ENCODE peak calls at places on chromosomes 13 and 19, in seven cellular contexts. F is GM23248, W is MM.1S, E is IMR-90, V is endothelial cell of umbilical vein, D is neural progenitor cell, K is PC-9. P is an unnamed sample.

GRCh38 chr19:42051166-42052115 is 18.6 kb downstream of the GRIK5 start:
- DNase-seq in F (peak), W (no peak), E (no peak), V (no peak), D (no peak), K (peak), P (peak)

GRCh38 chr13:97306646-97307045 is 84.5 kb downstream of the MBNL2 start:
- DNase-seq in F (no peak), W (no peak), E (no peak), V (no peak), D (no peak), K (no peak), P (no peak)

GRCh38 chr13:106083620-106084350 is 451.7 kb downstream of the EFNB2 start:
- DNase-seq in F (peak), W (peak), E (peak), V (peak), D (peak), K (peak), P (peak)

GRCh38 chr19:4471400-4472173 is 510 bp upstream of the HDGFL2 start:
- DNase-seq in F (peak), W (peak), E (peak), V (peak), D (peak), K (peak), P (peak)

GRCh38 chr19:49145485-49146407 is 9.4 kb downstream of the HRC start:
- DNase-seq in F (peak), W (peak), E (peak), V (peak), D (peak), K (no peak), P (peak)

GRCh38 chr19:43797556-43797955 is 4.7 kb downstream of the LYPD5 start:
- DNase-seq in F (no peak), W (no peak), E (no peak), V (no peak), D (no peak), K (no peak), P (no peak)

GRCh38 chr13:40148103-40148502 is 492.6 kb downstream of the COG6 start:
- DNase-seq in F (no peak), W (no peak), E (no peak), V (no peak), D (no peak), K (no peak), P (no peak)

GRCh38 chr13:60627071-60627686 is 230.2 kb downstream of the TDRD3 start:
- DNase-seq in F (peak), W (peak), E (peak), V (peak), D (peak), K (no peak), P (peak)

GRCh38 chr19:42440357-42441046 is 2.2 kb downstream of the CXCL17 start:
- DNase-seq in F (peak), W (peak), E (peak), V (peak), D (peak), K (no peak), P (peak)

GRCh38 chr19:33769208-33769607 is 27.5 kb upstream of the KCTD15 start:
- DNase-seq in F (no peak), W (no peak), E (no peak), V (no peak), D (no peak), K (no peak), P (no peak)

GRCh38 chr19:45999653-46000121 is 4.4 kb downstream of the CCDC61 start:
- DNase-seq in F (peak), W (no peak), E (peak), V (no peak), D (peak), K (no peak), P (no peak)

GRCh38 chr13:99280166-99280565 is 22.0 kb upstream of the GPR18 start:
- DNase-seq in F (peak), W (no peak), E (no peak), V (no peak), D (no peak), K (peak), P (no peak)

GRCh38 chr19:5850189-5850588 is 1.1 kb downstream of the FUT3 start:
- DNase-seq in F (no peak), W (no peak), E (no peak), V (no peak), D (no peak), K (peak), P (peak)

GRCh38 chr19:5851302-5851701 is at the start of gene FUT3:
- DNase-seq in F (no peak), W (no peak), E (no peak), V (no peak), D (no peak), K (peak), P (peak)

GRCh38 chr19:5850743-5851293 is 431 bp downstream of the FUT3 start:
- DNase-seq in F (peak), W (no peak), E (peak), V (no peak), D (no peak), K (peak), P (peak)
- H2AFZ ChIP-seq in F (no peak), W (no peak), E (peak), V (no peak), D (no peak), K (peak), P (peak)

DNA sequence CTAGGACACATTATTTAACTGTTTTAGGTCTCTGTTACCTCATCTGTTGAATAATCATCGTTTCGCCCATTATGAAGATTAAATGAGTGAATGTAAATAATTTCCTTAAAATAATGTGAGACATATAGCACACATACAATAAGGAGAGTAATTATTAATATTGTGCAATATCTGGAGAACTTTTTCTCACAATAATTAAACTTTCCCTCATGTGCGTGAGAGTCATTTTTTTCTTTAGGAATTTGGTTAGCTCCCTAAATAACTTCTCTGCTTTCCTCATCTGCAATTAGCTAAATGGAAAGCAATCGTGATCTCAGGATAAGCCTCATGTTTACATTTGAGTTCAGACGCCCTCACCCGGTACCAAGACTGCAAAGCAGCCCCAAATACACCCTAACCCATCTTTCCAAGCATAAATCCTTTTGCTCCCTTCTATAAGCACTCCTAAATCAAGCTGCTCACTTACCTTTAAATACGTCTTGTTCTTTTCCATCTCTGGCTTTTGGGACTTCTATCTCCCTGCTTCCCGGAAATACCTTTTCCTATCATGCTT is 78.8 kb downstream of the MZT1 start:
- DNase-seq in F (no peak), W (no peak), E (no peak), V (no peak), D (peak), K (no peak), P (peak)
- H2AFZ ChIP-seq in F (no peak), W (no peak), E (no peak), V (no peak), D (no peak), K (no peak), P (no peak)

GRCh38 chr13:81394605-81395004 is 1053.7 kb upstream of the SPRY2 start:
- DNase-seq in F (no peak), W (no peak), E (no peak), V (no peak), D (no peak), K (no peak), P (no peak)
- H2AFZ ChIP-seq in F (no peak), W (no peak), E (no peak), V (no peak), D (peak), K (no peak), P (no peak)

DNA sequence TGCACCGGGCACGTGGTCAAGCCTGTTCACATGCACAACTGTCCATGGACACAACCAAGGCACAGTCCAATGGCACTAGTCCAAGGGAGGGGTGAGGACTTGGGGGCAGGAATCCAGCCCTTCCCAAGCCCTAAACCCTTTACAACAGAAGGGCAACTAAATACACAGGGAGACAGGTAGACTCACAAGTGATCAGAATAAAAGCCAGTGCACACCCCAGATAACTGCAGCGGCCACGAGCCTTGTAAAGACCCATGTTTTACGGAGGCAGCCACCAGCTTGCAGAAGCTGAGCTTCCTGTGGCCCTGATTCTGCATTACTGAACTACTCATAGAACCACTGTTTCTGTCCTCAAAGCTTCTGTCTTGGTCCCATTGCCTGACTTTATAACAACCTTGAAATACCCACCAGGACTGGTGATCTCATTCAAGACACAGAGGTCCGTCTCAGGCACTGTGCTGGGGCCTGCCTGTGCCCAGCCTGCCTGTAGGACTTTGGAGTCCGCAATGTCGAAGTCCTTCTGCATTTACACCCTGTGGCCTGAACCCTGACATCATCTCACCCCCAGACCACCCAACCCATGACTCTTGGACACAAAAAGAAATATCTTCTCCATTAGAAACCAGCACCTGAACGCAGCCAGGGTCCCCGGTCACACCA is 181.2 kb downstream of the COL4A1 start:
- DNase-seq in F (no peak), W (no peak), E (no peak), V (no peak), D (no peak), K (no peak), P (no peak)
- H2AFZ ChIP-seq in F (no peak), W (no peak), E (peak), V (peak), D (no peak), K (no peak), P (no peak)

GRCh38 chr13:112451512-112452379 is 75.6 kb downstream of the SPACA7 start:
- DNase-seq in F (no peak), W (no peak), E (no peak), V (no peak), D (no peak), K (no peak), P (no peak)

GRCh38 chr13:112448621-112449544 is 72.7 kb downstream of the SPACA7 start:
- DNase-seq in F (no peak), W (no peak), E (no peak), V (no peak), D (no peak), K (no peak), P (no peak)

GRCh38 chr13:112450567-112451240 is 74.5 kb downstream of the SPACA7 start:
- DNase-seq in F (no peak), W (no peak), E (no peak), V (no peak), D (no peak), K (no peak), P (no peak)

GRCh38 chr13:112449545-112449930 is 73.4 kb downstream of the SPACA7 start:
- DNase-seq in F (no peak), W (no peak), E (no peak), V (no peak), D (no peak), K (no peak), P (no peak)

DNA sequence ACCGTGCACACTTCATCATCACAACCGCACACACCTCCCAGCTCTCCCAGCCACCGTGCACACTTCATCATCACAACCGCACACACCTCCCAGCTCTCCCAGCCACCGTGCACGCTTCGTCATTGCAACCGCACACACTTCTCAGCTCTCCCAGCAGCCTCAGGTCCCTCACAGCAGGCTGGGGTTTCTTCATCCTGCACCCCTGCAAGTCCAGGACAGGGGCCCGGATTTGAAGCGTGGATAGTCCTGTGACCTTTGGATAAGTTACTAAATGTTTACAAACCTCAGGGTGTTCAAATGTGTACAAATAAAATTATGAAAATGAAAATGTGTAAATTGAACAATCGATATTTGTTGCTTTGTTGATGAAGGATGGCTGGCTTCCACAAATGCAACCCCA is 74.0 kb downstream of the SPACA7 start:
- DNase-seq in F (no peak), W (no peak), E (no peak), V (no peak), D (no peak), K (no peak), P (no peak)
- H2AFZ ChIP-seq in F (no peak), W (no peak), E (no peak), V (no peak), D (no peak), K (no peak), P (no peak)

DNA sequence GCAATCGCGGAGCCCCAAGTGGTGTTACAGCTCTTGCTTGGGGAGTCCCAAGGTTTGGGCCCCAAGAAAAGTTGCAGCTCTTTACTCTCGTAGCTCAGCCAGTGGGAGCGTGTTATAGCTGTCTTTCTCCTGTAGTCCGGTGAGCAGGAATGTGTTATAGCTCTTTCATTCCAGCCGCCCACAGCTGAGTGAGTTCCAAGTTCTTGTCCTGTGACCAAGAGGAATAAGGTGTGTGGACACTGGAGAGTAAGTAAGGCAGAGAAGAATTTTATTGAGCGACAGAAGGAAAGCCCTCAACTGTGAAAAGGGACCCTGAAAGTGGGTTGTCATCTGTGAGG is 1226.8 kb downstream of the SLITRK1 start:
- DNase-seq in F (no peak), W (no peak), E (peak), V (no peak), D (no peak), K (no peak), P (no peak)
- H2AFZ ChIP-seq in F (peak), W (no peak), E (peak), V (no peak), D (peak), K (peak), P (no peak)

GRCh38 chr19:18021121-18021755 is 13.3 kb downstream of the ARRDC2 start:
- DNase-seq in F (peak), W (no peak), E (peak), V (peak), D (no peak), K (peak), P (peak)
- H2AFZ ChIP-seq in F (peak), W (peak), E (peak), V (peak), D (no peak), K (peak), P (peak)

P was measured in PC-3.